ENCODE peak calls at places on chromosomes 5 and 9, in five cellular contexts. One of them, this sample, is unnamed.

GRCh38 chr9:89792189-89793123 is 187.6 kb downstream of the GADD45G start:
- DNase-seq in transverse colon: no peak
- DNase-seq in MM.1S: no peak
- DNase-seq in epithelial cell of esophagus: no peak
- DNase-seq in GM12865: no peak
- DNase-seq in this sample: no peak

GRCh38 chr9:121744687-121745395 is 93.4 kb downstream of the DAB2IP start:
- DNase-seq in GM12865: no peak
- DNase-seq in transverse colon: no peak
- DNase-seq in MM.1S: no peak
- DNase-seq in epithelial cell of esophagus: no peak
- DNase-seq in this sample: no peak

GRCh38 chr9:86337469-86338107 is 16.6 kb downstream of the TUT7 start:
- DNase-seq in transverse colon: no peak
- DNase-seq in epithelial cell of esophagus: no peak
- DNase-seq in MM.1S: peak
- DNase-seq in GM12865: peak
- DNase-seq in this sample: no peak

GRCh38 chr5:151296478-151296830 is 7.1 kb downstream of the SLC36A3 start:
- DNase-seq in GM12865: no peak
- DNase-seq in epithelial cell of esophagus: no peak
- DNase-seq in MM.1S: no peak
- DNase-seq in transverse colon: no peak
- DNase-seq in this sample: no peak

GRCh38 chr9:38037981-38038306 is 31.1 kb downstream of the SHB start:
- DNase-seq in GM12865: no peak
- DNase-seq in transverse colon: no peak
- DNase-seq in MM.1S: no peak
- DNase-seq in epithelial cell of esophagus: no peak
- DNase-seq in this sample: no peak

GRCh38 chr5:65108786-65109743 is 340.3 kb downstream of the CWC27 start:
- DNase-seq in transverse colon: no peak
- DNase-seq in MM.1S: no peak
- DNase-seq in epithelial cell of esophagus: peak
- DNase-seq in GM12865: no peak
- DNase-seq in this sample: no peak

GRCh38 chr9:109817146-109817845 is 37.3 kb downstream of the PALM2AKAP2 start:
- DNase-seq in epithelial cell of esophagus: peak
- DNase-seq in transverse colon: no peak
- DNase-seq in GM12865: no peak
- DNase-seq in MM.1S: no peak
- DNase-seq in this sample: no peak

GRCh38 chr5:179254638-179255271 is 90.5 kb downstream of the ADAMTS2 start:
- DNase-seq in MM.1S: no peak
- DNase-seq in transverse colon: no peak
- DNase-seq in epithelial cell of esophagus: no peak
- DNase-seq in GM12865: no peak
- DNase-seq in this sample: no peak

GRCh38 chr9:105053209-105053652 is 125.3 kb upstream of the ABCA1 start:
- DNase-seq in transverse colon: no peak
- DNase-seq in GM12865: peak
- DNase-seq in MM.1S: no peak
- DNase-seq in epithelial cell of esophagus: peak
- DNase-seq in this sample: peak

GRCh38 chr5:172860520-172861443 is 26.7 kb downstream of the ERGIC1 start:
- DNase-seq in MM.1S: no peak
- DNase-seq in transverse colon: peak
- DNase-seq in epithelial cell of esophagus: peak
- DNase-seq in GM12865: no peak
- DNase-seq in this sample: no peak

GRCh38 chr5:370959-371810 is 49.7 kb downstream of the AHRR start:
- DNase-seq in MM.1S: no peak
- DNase-seq in epithelial cell of esophagus: no peak
- DNase-seq in GM12865: no peak
- DNase-seq in transverse colon: peak
- DNase-seq in this sample: no peak

GRCh38 chr9:77433675-77434445 is 214.3 kb downstream of the GNA14 start:
- DNase-seq in epithelial cell of esophagus: peak
- DNase-seq in transverse colon: peak
- DNase-seq in GM12865: peak
- DNase-seq in MM.1S: peak
- DNase-seq in this sample: peak

GRCh38 chr9:13841801-13842462 is 472.0 kb downstream of the NFIB start:
- DNase-seq in epithelial cell of esophagus: peak
- DNase-seq in GM12865: no peak
- DNase-seq in MM.1S: no peak
- DNase-seq in transverse colon: no peak
- DNase-seq in this sample: no peak

GRCh38 chr5:42586625-42587024 is 163.4 kb downstream of the GHR start:
- DNase-seq in GM12865: no peak
- DNase-seq in MM.1S: no peak
- DNase-seq in epithelial cell of esophagus: no peak
- DNase-seq in transverse colon: no peak
- DNase-seq in this sample: no peak

GRCh38 chr9:18437315-18438200 is 36.4 kb upstream of the ADAMTSL1 start:
- DNase-seq in GM12865: no peak
- DNase-seq in transverse colon: no peak
- DNase-seq in epithelial cell of esophagus: no peak
- DNase-seq in MM.1S: no peak
- DNase-seq in this sample: no peak

GRCh38 chr9:118283488-118283887 is 579.3 kb downstream of the TLR4 start:
- DNase-seq in transverse colon: no peak
- DNase-seq in epithelial cell of esophagus: no peak
- DNase-seq in MM.1S: no peak
- DNase-seq in GM12865: no peak
- DNase-seq in this sample: no peak

GRCh38 chr9:14203366-14204056 is 110.4 kb downstream of the NFIB start:
- DNase-seq in transverse colon: peak
- DNase-seq in MM.1S: no peak
- DNase-seq in GM12865: no peak
- DNase-seq in epithelial cell of esophagus: no peak
- DNase-seq in this sample: no peak

GRCh38 chr5:143554918-143555477 is 151.5 kb upstream of the NR3C1 start:
- DNase-seq in MM.1S: no peak
- DNase-seq in transverse colon: no peak
- DNase-seq in epithelial cell of esophagus: peak
- DNase-seq in GM12865: no peak
- DNase-seq in this sample: no peak

GRCh38 chr5:10233505-10233904 is 16.2 kb downstream of the ATPSCKMT start:
- DNase-seq in transverse colon: no peak
- DNase-seq in MM.1S: no peak
- DNase-seq in GM12865: no peak
- DNase-seq in epithelial cell of esophagus: peak
- DNase-seq in this sample: no peak
- TF ChIP-seq CTCF in transverse colon: no peak
- TF ChIP-seq CTCF in MM.1S: no peak
- TF ChIP-seq CTCF in GM12865: peak
- TF ChIP-seq CTCF in epithelial cell of esophagus: no peak
- TF ChIP-seq CTCF in this sample: no peak

GRCh38 chr5:141816598-141817399 is 61.4 kb downstream of the PCDH1 start:
- DNase-seq in MM.1S: no peak
- DNase-seq in GM12865: no peak
- DNase-seq in transverse colon: no peak
- DNase-seq in epithelial cell of esophagus: no peak
- DNase-seq in this sample: no peak
- TF ChIP-seq CTCF in MM.1S: no peak
- TF ChIP-seq CTCF in GM12865: no peak
- TF ChIP-seq CTCF in transverse colon: no peak
- TF ChIP-seq CTCF in epithelial cell of esophagus: no peak
- TF ChIP-seq CTCF in this sample: no peak

GRCh38 chr5:78008356-78008967 is 232.3 kb upstream of the TBCA start:
- DNase-seq in transverse colon: no peak
- DNase-seq in MM.1S: peak
- DNase-seq in GM12865: peak
- DNase-seq in epithelial cell of esophagus: peak
- DNase-seq in this sample: peak
- TF ChIP-seq CTCF in transverse colon: peak
- TF ChIP-seq CTCF in MM.1S: peak
- TF ChIP-seq CTCF in GM12865: peak
- TF ChIP-seq CTCF in epithelial cell of esophagus: peak
- TF ChIP-seq CTCF in this sample: peak

GRCh38 chr5:142012792-142013388 is at the start of gene GNPDA1:
- DNase-seq in transverse colon: peak
- DNase-seq in MM.1S: peak
- DNase-seq in GM12865: peak
- DNase-seq in epithelial cell of esophagus: peak
- DNase-seq in this sample: peak

GRCh38 chr5:142014911-142015584 is 2.2 kb upstream of the GNPDA1 start:
- DNase-seq in GM12865: peak
- DNase-seq in MM.1S: peak
- DNase-seq in transverse colon: no peak
- DNase-seq in epithelial cell of esophagus: peak
- DNase-seq in this sample: peak

GRCh38 chr5:142015781-142016533 is 3.1 kb upstream of the GNPDA1 start:
- DNase-seq in transverse colon: no peak
- DNase-seq in epithelial cell of esophagus: peak
- DNase-seq in GM12865: peak
- DNase-seq in MM.1S: peak
- DNase-seq in this sample: no peak

GRCh38 chr5:142012186-142012785 is 541 bp downstream of the GNPDA1 start:
- DNase-seq in transverse colon: peak
- DNase-seq in MM.1S: peak
- DNase-seq in GM12865: peak
- DNase-seq in epithelial cell of esophagus: peak
- DNase-seq in this sample: no peak

GRCh38 chr5:142013734-142014495 is 1.1 kb upstream of the GNPDA1 start:
- DNase-seq in MM.1S: no peak
- DNase-seq in transverse colon: peak
- DNase-seq in epithelial cell of esophagus: peak
- DNase-seq in GM12865: no peak
- DNase-seq in this sample: no peak
- TF ChIP-seq CTCF in MM.1S: no peak
- TF ChIP-seq CTCF in transverse colon: no peak
- TF ChIP-seq CTCF in epithelial cell of esophagus: no peak
- TF ChIP-seq CTCF in GM12865: no peak
- TF ChIP-seq CTCF in this sample: no peak

DNA sequence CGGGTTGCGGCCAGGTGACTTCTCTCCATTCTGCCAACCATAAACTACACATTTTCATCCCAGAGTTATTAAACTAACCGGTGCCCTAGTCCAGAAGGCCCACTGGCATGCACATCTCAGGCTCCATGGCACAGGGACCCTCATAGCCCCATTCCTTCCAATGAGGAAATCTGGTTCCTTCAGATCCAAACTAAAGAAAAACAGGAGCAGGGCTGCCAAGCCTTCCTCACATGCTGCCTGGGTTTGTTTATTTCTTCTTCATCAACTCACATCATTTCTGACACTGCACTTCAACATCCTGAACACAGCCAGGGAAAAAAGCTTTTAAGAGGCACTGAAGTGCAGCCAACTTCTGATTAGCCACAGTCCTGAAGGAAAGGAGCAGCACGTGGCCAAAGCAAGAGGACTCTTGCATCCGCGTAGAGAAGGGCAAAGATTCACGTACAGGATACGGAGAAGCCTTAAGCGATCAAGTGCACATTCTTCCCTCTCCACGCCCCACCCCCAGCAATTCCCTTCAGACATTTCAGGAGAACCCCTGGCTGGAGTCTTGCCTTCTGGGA is 22.5 kb downstream of the LHFPL2 start:
- DNase-seq in transverse colon: no peak
- DNase-seq in epithelial cell of esophagus: no peak
- DNase-seq in GM12865: no peak
- DNase-seq in MM.1S: no peak
- DNase-seq in this sample: no peak
- TF ChIP-seq CTCF in transverse colon: no peak
- TF ChIP-seq CTCF in epithelial cell of esophagus: no peak
- TF ChIP-seq CTCF in GM12865: no peak
- TF ChIP-seq CTCF in MM.1S: no peak
- TF ChIP-seq CTCF in this sample: no peak

GRCh38 chr5:168940712-168941111 is 360.2 kb downstream of the SLIT3 start:
- DNase-seq in epithelial cell of esophagus: no peak
- DNase-seq in GM12865: no peak
- DNase-seq in MM.1S: no peak
- DNase-seq in transverse colon: no peak
- DNase-seq in this sample: no peak
- TF ChIP-seq CTCF in epithelial cell of esophagus: no peak
- TF ChIP-seq CTCF in GM12865: no peak
- TF ChIP-seq CTCF in MM.1S: no peak
- TF ChIP-seq CTCF in transverse colon: no peak
- TF ChIP-seq CTCF in this sample: no peak

GRCh38 chr5:33228149-33228548 is 212.6 kb upstream of the TARS1 start:
- DNase-seq in GM12865: no peak
- DNase-seq in epithelial cell of esophagus: no peak
- DNase-seq in MM.1S: no peak
- DNase-seq in transverse colon: no peak
- DNase-seq in this sample: no peak

GRCh38 chr5:33227746-33228145 is 213.0 kb upstream of the TARS1 start:
- DNase-seq in epithelial cell of esophagus: no peak
- DNase-seq in GM12865: no peak
- DNase-seq in MM.1S: no peak
- DNase-seq in transverse colon: no peak
- DNase-seq in this sample: no peak

GRCh38 chr5:33227247-33227646 is 213.5 kb upstream of the TARS1 start:
- DNase-seq in GM12865: no peak
- DNase-seq in MM.1S: no peak
- DNase-seq in transverse colon: no peak
- DNase-seq in epithelial cell of esophagus: no peak
- DNase-seq in this sample: no peak

GRCh38 chr5:33229216-33229615 is 211.5 kb upstream of the TARS1 start:
- DNase-seq in GM12865: no peak
- DNase-seq in transverse colon: no peak
- DNase-seq in MM.1S: no peak
- DNase-seq in epithelial cell of esophagus: no peak
- DNase-seq in this sample: no peak

GRCh38 chr5:33223563-33224305 is 217.0 kb upstream of the TARS1 start:
- DNase-seq in MM.1S: no peak
- DNase-seq in GM12865: no peak
- DNase-seq in epithelial cell of esophagus: no peak
- DNase-seq in transverse colon: no peak
- DNase-seq in this sample: no peak
- TF ChIP-seq CTCF in MM.1S: no peak
- TF ChIP-seq CTCF in GM12865: no peak
- TF ChIP-seq CTCF in epithelial cell of esophagus: no peak
- TF ChIP-seq CTCF in transverse colon: no peak
- TF ChIP-seq CTCF in this sample: no peak

This sample was measured in GM20000.